ENCODE peak calls at places on chromosomes 7 and 10, in eight cellular contexts. T is epithelial cell of esophagus, N is lower leg skin, Q is upper lobe of right lung, M is AG04450, C is HFF-Myc, Z is endodermal cell, E is adrenal gland. R is an unnamed sample.

GRCh38 chr7:37920305-37920618 is 178 bp upstream of the EPDR1 start:
- DNase-seq in M (no peak), Q (no peak), C (no peak), Z (no peak), N (no peak), E (no peak), T (no peak), R (no peak)

GRCh38 chr7:137847418-137848050 is 760 bp upstream of the DGKI start:
- DNase-seq in C (no peak), Q (no peak), N (no peak), E (no peak), T (no peak), M (no peak), Z (peak; percentile 75), R (no peak)

GRCh38 chr10:51203359-51203758 is 129.1 kb downstream of the PRKG1 start:
- DNase-seq in E (no peak), N (no peak), Z (peak; percentile 61), C (no peak), Q (no peak), T (no peak), M (no peak), R (no peak)

GRCh38 chr7:134593530-134594392 is 44.9 kb downstream of the AKR1B15 start:
- DNase-seq in N (peak; percentile 45), Q (no peak), T (peak; percentile 67), C (peak; percentile 44), Z (no peak), M (peak; percentile 85), E (peak; percentile 90), R (peak; percentile 86)

GRCh38 chr10:63630085-63630927 is 109.1 kb downstream of the REEP3 start:
- DNase-seq in M (peak; percentile 90), N (peak; percentile 85), E (peak; percentile 87), C (peak; percentile 86), T (peak; percentile 86), Z (peak; percentile 96), Q (peak; percentile 95), R (peak; percentile 71)

GRCh38 chr7:155844019-155844453 is 31.8 kb upstream of the SHH start:
- DNase-seq in E (no peak), Q (peak; percentile 93), N (no peak), T (no peak), Z (peak; percentile 47), C (no peak), M (no peak), R (no peak)

GRCh38 chr10:71774916-71775702 is 1.8 kb upstream of the VSIR start:
- DNase-seq in Q (peak; percentile 81), N (no peak), Z (no peak), T (no peak), C (no peak), M (no peak), E (no peak), R (no peak)

GRCh38 chr7:106773228-106773627 is 91.9 kb upstream of the PIK3CG start:
- DNase-seq in Z (no peak), C (no peak), T (no peak), E (no peak), N (no peak), M (no peak), Q (no peak), R (no peak)

GRCh38 chr7:46854958-46855473 is 726.9 kb downstream of the TNS3 start:
- DNase-seq in M (no peak), Q (no peak), E (peak; percentile 17), C (no peak), N (no peak), Z (no peak), T (peak; percentile 14), R (peak; percentile 80)

GRCh38 chr7:143408247-143408685 is 390 bp downstream of the EPHA1 start:
- DNase-seq in Q (no peak), M (no peak), E (no peak), C (no peak), Z (no peak), N (no peak), T (no peak), R (no peak)

GRCh38 chr7:26153823-26154783 is 2.1 kb downstream of the NFE2L3 start:
- DNase-seq in M (no peak), C (peak; percentile 11), N (peak; percentile 36), Z (peak; percentile 89), Q (no peak), E (no peak), T (peak; percentile 64), R (no peak)

GRCh38 chr7:12007591-12007990 is 175.6 kb upstream of the THSD7A start:
- DNase-seq in E (no peak), Z (no peak), T (no peak), Q (no peak), M (no peak), N (no peak), C (no peak), R (no peak)

GRCh38 chr7:105583061-105583460 is 1.8 kb upstream of the EFCAB10 start:
- DNase-seq in M (no peak), N (no peak), Q (no peak), C (no peak), T (no peak), E (no peak), Z (no peak), R (no peak)

GRCh38 chr10:119602241-119603095 is 5.7 kb upstream of the TIAL1 start:
- DNase-seq in C (no peak), M (no peak), E (peak; percentile 29), Z (peak; percentile 77), N (no peak), Q (peak; percentile 33), T (peak; percentile 56), R (no peak)

GRCh38 chr10:35413985-35414861 is 77.9 kb downstream of the CCNY start:
- DNase-seq in Z (peak; percentile 77), Q (no peak), C (no peak), N (no peak), M (no peak), T (peak; percentile 48), E (no peak), R (no peak)

GRCh38 chr10:132637477-132638129 is 100.0 kb downstream of the INPP5A start:
- DNase-seq in Z (peak; percentile 80), N (no peak), T (peak; percentile 62), E (peak; percentile 22), C (peak; percentile 54), M (peak; percentile 41), Q (peak; percentile 32), R (peak; percentile 44)

GRCh38 chr7:84194484-84195260 is at the start of gene SEMA3A:
- DNase-seq in M (peak; percentile 70), Q (no peak), Z (peak; percentile 79), C (peak; percentile 79), T (peak; percentile 89), E (peak; percentile 52), N (peak; percentile 19), R (peak; percentile 56)

GRCh38 chr7:101804087-101804631 is 13.3 kb upstream of the CUX1 start:
- DNase-seq in C (no peak), Q (no peak), N (no peak), T (peak; percentile 40), Z (peak; percentile 90), M (no peak), E (no peak), R (no peak)

GRCh38 chr10:47058303-47058702 is 147.1 kb downstream of the PTPN20 start:
- DNase-seq in C (no peak), M (no peak), Z (peak; percentile 11), Q (no peak), E (no peak), N (no peak), T (no peak), R (no peak)

GRCh38 chr10:13074562-13075451 is 25.2 kb upstream of the OPTN start:
- DNase-seq in T (peak; percentile 76), Q (peak; percentile 77), C (peak; percentile 27), M (peak; percentile 21), Z (peak; percentile 94), E (peak; percentile 65), N (peak; percentile 54), R (peak; percentile 11)

GRCh38 chr7:101179780-101180755 is at the start of gene NAT16:
- DNase-seq in E (no peak), Q (no peak), M (no peak), Z (peak; percentile 67), T (no peak), N (no peak), C (no peak), R (no peak)

GRCh38 chr10:73914036-73914435 is 3.1 kb downstream of the PLAU start:
- DNase-seq in T (no peak), N (no peak), Q (no peak), E (no peak), Z (no peak), C (no peak), M (no peak), R (no peak)

GRCh38 chr7:128094111-128094570 is 62.9 kb upstream of the LRRC4 start:
- DNase-seq in C (no peak), T (no peak), N (no peak), Q (no peak), M (no peak), E (no peak), Z (no peak), R (no peak)

GRCh38 chr10:31623466-31623865 is 304.4 kb downstream of the ZEB1 start:
- DNase-seq in C (no peak), Z (no peak), T (no peak), M (no peak), N (no peak), Q (no peak), E (no peak), R (peak; percentile 94)

GRCh38 chr10:119542990-119543813 is 683 bp upstream of the RGS10 start:
- DNase-seq in C (no peak), N (peak; percentile 37), E (peak; percentile 32), Z (no peak), Q (peak; percentile 76), M (no peak), T (peak; percentile 46), R (no peak)

GRCh38 chr7:150955519-150956394 is 22.4 kb downstream of the KCNH2 start:
- DNase-seq in Z (peak; percentile 78), E (peak; percentile 63), Q (no peak), N (no peak), M (no peak), C (no peak), T (no peak), R (no peak)
- H3K4me3 ChIP-seq in Z (no peak overlapping the region), E (no peak overlapping the region), Q (no peak overlapping the region), N (no peak overlapping the region), M (peak overlapping the region; percentile 29), C (no peak overlapping the region), T (no peak overlapping the region), R (no peak overlapping the region)

GRCh38 chr7:140342732-140343514 is 55.4 kb downstream of the SLC37A3 start:
- DNase-seq in C (no peak), T (peak; percentile 29), Q (no peak), M (no peak), N (no peak), E (peak; percentile 43), Z (peak; percentile 84), R (no peak)
- TF ChIP-seq CTCF in C (peak; percentile 33), T (peak; percentile 58), Q (peak; percentile 54), M (peak; percentile 41), N (no peak), E (peak; percentile 51), Z (peak; percentile 87), R (peak; percentile 38)

GRCh38 chr7:100069991-100070390 is 11.5 kb downstream of the ZNF3 start:
- DNase-seq in Z (peak; percentile 31), T (no peak), C (no peak), Q (no peak), E (no peak), N (no peak), M (no peak), R (no peak)
- H3K4me3 ChIP-seq in Z (peak overlapping the region; percentile 70), T (no peak overlapping the region), C (no peak overlapping the region), Q (no peak overlapping the region), E (no peak overlapping the region), N (no peak overlapping the region), M (no peak overlapping the region), R (no peak overlapping the region)

DNA sequence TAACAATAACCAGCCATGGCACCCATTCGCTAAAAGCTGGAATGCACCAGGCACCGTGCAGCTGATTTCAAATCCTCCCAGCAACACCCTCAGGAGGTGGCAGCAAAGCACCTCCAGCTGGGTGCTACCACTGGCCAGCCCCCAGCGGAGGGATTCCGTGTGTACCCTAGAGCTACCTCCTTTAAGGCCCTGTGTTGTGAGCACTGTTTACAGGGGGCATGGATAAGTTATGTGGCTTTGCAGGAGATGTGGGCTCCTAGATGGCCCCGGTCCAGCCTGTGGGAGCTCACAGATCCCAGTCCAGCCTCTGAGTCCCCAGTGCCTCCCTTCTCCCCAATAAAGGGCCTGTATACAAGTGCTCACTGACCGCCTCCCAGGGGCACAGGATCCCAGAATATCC is 27.1 kb downstream of the TNRC18 start:
- DNase-seq in Q (peak; percentile 83), N (peak; percentile 27), T (peak; percentile 77), E (no peak), C (no peak), M (no peak), Z (no peak), R (no peak)
- TF ChIP-seq CTCF in Q (peak; percentile 38), N (no peak), T (peak; percentile 52), E (peak; percentile 11), C (no peak), M (no peak), Z (no peak), R (peak; percentile 15)

R was measured in AG09309.